ENCODE peak calls at places on chromosome 21, in nine cellular contexts. C is germinal center; K is GM10248; R is HuH-7; T is retina; L is colonic mucosa; D is GM13977; S is iris pigment epithelial cell; U is stimulated activated CD8-positive, alpha-beta memory T cell treated with anti-CD3 and anti-CD28 coated beads, Interleukin-2, amount 100 ng/mL, for 1 hour. O is an unnamed sample.
A peak's percentile ranks its signal among the peaks of the same experiment; 100 is the strongest.

GRCh38 chr21:41387824-41388223 is 26.0 kb downstream of the MX2 start:
- DNase-seq in C (no peak), T (no peak), D (no peak), K (no peak), S (no peak), L (no peak), U (no peak), R (no peak), O (no peak)

GRCh38 chr21:35989185-35989735 is 71.1 kb downstream of the SETD4 start:
- DNase-seq in C (no peak), U (no peak), K (no peak), R (no peak), T (no peak), D (no peak), L (no peak), S (no peak), O (peak; percentile 64)

GRCh38 chr21:14382486-14382834 is 486 bp downstream of the HSPA13 start:
- DNase-seq in C (peak; percentile 45), S (peak; percentile 20), D (no peak), L (peak; percentile 43), R (peak; percentile 23), K (no peak), U (no peak), T (no peak), O (peak; percentile 17)

GRCh38 chr21:41703857-41704501 is 62.9 kb downstream of the RIPK4 start:
- DNase-seq in T (no peak), K (no peak), L (peak; percentile 87), R (no peak), D (no peak), S (no peak), C (no peak), U (no peak), O (no peak)

GRCh38 chr21:44723177-44724131 is 12.1 kb upstream of the TSPEAR start:
- DNase-seq in T (peak; percentile 81), U (no peak), K (no peak), R (no peak), S (no peak), L (no peak), C (no peak), D (no peak), O (no peak)

GRCh38 chr21:46325073-46325912 is 1.3 kb downstream of the PCNT start:
- DNase-seq in S (peak; percentile 60), C (peak; percentile 57), U (peak; percentile 4), L (peak; percentile 60), K (peak; percentile 60), D (peak; percentile 57), T (no peak), R (peak; percentile 71), O (peak; percentile 40)

GRCh38 chr21:28207776-28208175 is 784.9 kb downstream of the LTN1 start:
- DNase-seq in R (no peak), L (no peak), T (no peak), K (no peak), C (no peak), S (peak; percentile 57), D (no peak), U (no peak), O (peak; percentile 85)

GRCh38 chr21:14259669-14260458 is 43.9 kb downstream of the RBM11 start:
- DNase-seq in U (no peak), T (peak; percentile 39), L (peak; percentile 30), D (peak; percentile 31), S (peak; percentile 45), K (peak; percentile 32), R (peak; percentile 31), C (peak; percentile 5), O (peak; percentile 56)

GRCh38 chr21:46146856-46147255 is 8.5 kb downstream of the FTCD start:
- DNase-seq in T (no peak), S (no peak), C (no peak), D (no peak), L (no peak), U (no peak), R (no peak), K (no peak), O (no peak)

GRCh38 chr21:42939581-42940413 is 14.4 kb upstream of the ERVH48-1 start:
- DNase-seq in T (no peak), S (peak; percentile 98), R (no peak), U (no peak), L (peak; percentile 67), C (no peak), D (no peak), K (no peak), O (peak; percentile 99)

GRCh38 chr21:42216726-42217572 is 2.0 kb upstream of the ABCG1 start:
- DNase-seq in D (no peak), C (no peak), S (no peak), K (no peak), U (no peak), T (no peak), R (no peak), L (no peak), O (no peak)

GRCh38 chr21:14754259-14754604 is 208.1 kb upstream of the SAMSN1 start:
- DNase-seq in U (no peak), D (no peak), T (no peak), S (no peak), L (no peak), R (no peak), C (no peak), K (no peak), O (no peak)

GRCh38 chr21:36321325-36322082 is 1.5 kb downstream of the MORC3 start:
- DNase-seq in T (peak; percentile 58), U (no peak), L (no peak), C (no peak), S (peak; percentile 43), R (no peak), K (no peak), D (no peak), O (peak; percentile 26)

GRCh38 chr21:28770867-28771661 is 221.6 kb downstream of the LTN1 start:
- DNase-seq in C (no peak), T (no peak), U (no peak), K (no peak), R (no peak), S (peak; percentile 41), L (no peak), D (no peak), O (peak; percentile 65)

GRCh38 chr21:36479415-36480402 is at the start of gene CLDN14:
- DNase-seq in T (no peak), K (no peak), C (no peak), L (no peak), D (no peak), R (peak; percentile 71), U (no peak), S (peak; percentile 20), O (no peak)

GRCh38 chr21:45295576-45296365 is 8.1 kb upstream of the POFUT2 start:
- DNase-seq in C (no peak), L (peak; percentile 18), R (no peak), U (no peak), S (peak; percentile 84), T (no peak), K (no peak), D (no peak), O (peak; percentile 75)

GRCh38 chr21:18023099-18023498 is 203.9 kb upstream of the C21orf91 start:
- DNase-seq in K (no peak), S (no peak), T (no peak), C (no peak), U (no peak), D (no peak), L (no peak), R (no peak), O (no peak)

GRCh38 chr21:45858180-45858579 is 123.4 kb upstream of the COL6A1 start:
- DNase-seq in U (no peak), R (no peak), S (no peak), D (no peak), K (no peak), T (no peak), C (no peak), L (no peak), O (no peak)

GRCh38 chr21:34054259-34054658 is 19.1 kb upstream of the MRPS6 start:
- DNase-seq in L (peak; percentile 46), U (no peak), R (no peak), D (no peak), K (no peak), S (no peak), C (no peak), T (no peak), O (no peak)

GRCh38 chr21:26717146-26717739 is 128.0 kb downstream of the ADAMTS1 start:
- DNase-seq in L (no peak), D (peak; percentile 18), S (peak; percentile 28), T (peak; percentile 36), C (no peak), K (peak; percentile 13), U (no peak), R (no peak), O (peak; percentile 31)

GRCh38 chr21:45365608-45366241 is 39.2 kb upstream of the COL18A1 start:
- DNase-seq in K (no peak), T (no peak), C (no peak), R (peak; percentile 52), D (no peak), S (peak; percentile 80), U (no peak), L (no peak), O (peak; percentile 55)

GRCh38 chr21:21003701-21004100 is 5.5 kb downstream of the NCAM2 start:
- DNase-seq in U (no peak), K (no peak), L (no peak), R (peak; percentile 24), S (peak; percentile 18), T (no peak), C (no peak), D (no peak), O (peak; percentile 50)

O was measured in fibroblast of mammary gland.